ENCODE peak calls at places on chromosomes 11 and 22, in eight cellular contexts. O is uterus, Y is mesenchymal stem cell, S is transverse colon, D is astrocyte of the spinal cord, H is Panc1, T is OCI-LY7, C is skeletal muscle cell. J is an unnamed sample.

GRCh38 chr11:121553806-121554205 is 101.0 kb upstream of the SORL1-AS1 start:
- DNase-seq in O (no peak), Y (no peak), S (peak), D (peak), H (peak), T (no peak), C (no peak), J (no peak)

GRCh38 chr11:133240908-133241307 is 291.4 kb downstream of the OPCML start:
- DNase-seq in O (no peak), Y (no peak), S (no peak), D (no peak), H (no peak), T (no peak), C (no peak), J (no peak)

GRCh38 chr11:93099811-93100210 is 98.0 kb downstream of the SLC36A4 start:
- DNase-seq in O (no peak), Y (no peak), S (no peak), D (peak), H (no peak), T (no peak), C (peak), J (peak)

GRCh38 chr11:13834463-13834862 is 128.1 kb upstream of the SPON1 start:
- DNase-seq in O (no peak), Y (no peak), S (no peak), D (no peak), H (no peak), T (peak), C (no peak), J (no peak)

GRCh38 chr11:123033895-123034294 is 28.0 kb downstream of the HSPA8 start:
- DNase-seq in O (no peak), Y (no peak), S (no peak), D (no peak), H (no peak), T (no peak), C (no peak), J (no peak)

GRCh38 chr22:21876486-21877176 is 9.2 kb upstream of the MAPK1 start:
- DNase-seq in O (no peak), Y (peak), S (no peak), D (no peak), H (no peak), T (no peak), C (peak), J (peak)

GRCh38 chr22:26536056-26536761 is 23.9 kb upstream of the TFIP11 start:
- DNase-seq in O (no peak), Y (no peak), S (no peak), D (no peak), H (no peak), T (peak), C (no peak), J (no peak)

GRCh38 chr11:10375280-10376048 is 70.6 kb downstream of the ADM start:
- DNase-seq in O (no peak), Y (no peak), S (no peak), D (peak), H (no peak), T (no peak), C (peak), J (peak)

GRCh38 chr22:30502911-30503310 is 2.6 kb downstream of the SEC14L4 start:
- DNase-seq in O (no peak), Y (no peak), S (no peak), D (no peak), H (no peak), T (no peak), C (no peak), J (no peak)

DNA sequence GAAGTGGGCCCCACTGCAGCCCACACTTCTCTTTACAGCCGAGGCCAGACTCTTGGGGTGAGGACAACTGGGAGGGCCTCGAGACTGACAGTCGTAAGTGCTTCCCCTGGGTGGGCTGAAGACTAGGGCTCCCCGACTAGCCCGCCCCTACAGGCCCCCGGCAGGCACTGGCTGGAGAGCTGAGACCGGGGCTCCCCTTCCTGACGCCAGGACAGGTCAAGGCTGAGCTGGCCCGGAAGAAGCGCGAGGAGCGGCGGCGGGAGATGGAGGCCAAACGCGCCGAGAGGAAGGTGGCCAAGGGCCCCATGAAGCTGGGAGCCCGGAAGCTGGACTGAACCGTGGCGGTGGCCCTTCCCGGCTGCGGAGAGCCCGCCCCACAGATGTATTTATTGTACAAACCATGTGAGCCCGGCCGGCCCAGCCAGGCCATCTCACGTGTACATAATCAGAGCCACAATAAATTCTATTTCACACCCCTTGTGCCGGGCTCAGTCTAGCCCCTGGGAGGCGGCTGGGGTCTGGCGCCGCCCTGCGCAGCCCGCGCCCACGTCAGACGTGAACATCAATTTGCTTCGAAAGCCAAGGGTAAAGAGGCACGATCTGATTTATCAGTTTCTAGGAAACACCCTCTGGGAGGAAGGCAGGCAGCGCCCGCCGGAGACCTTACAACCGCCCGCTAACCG is 13.5 kb downstream of the SCYL1 start:
- DNase-seq in O (no peak), Y (no peak), S (no peak), D (no peak), H (no peak), T (no peak), C (no peak), J (no peak)
- H3K4me3 ChIP-seq in O (no peak), Y (no peak), S (no peak), D (no peak), H (no peak), T (no peak), C (no peak), J (no peak)

DNA sequence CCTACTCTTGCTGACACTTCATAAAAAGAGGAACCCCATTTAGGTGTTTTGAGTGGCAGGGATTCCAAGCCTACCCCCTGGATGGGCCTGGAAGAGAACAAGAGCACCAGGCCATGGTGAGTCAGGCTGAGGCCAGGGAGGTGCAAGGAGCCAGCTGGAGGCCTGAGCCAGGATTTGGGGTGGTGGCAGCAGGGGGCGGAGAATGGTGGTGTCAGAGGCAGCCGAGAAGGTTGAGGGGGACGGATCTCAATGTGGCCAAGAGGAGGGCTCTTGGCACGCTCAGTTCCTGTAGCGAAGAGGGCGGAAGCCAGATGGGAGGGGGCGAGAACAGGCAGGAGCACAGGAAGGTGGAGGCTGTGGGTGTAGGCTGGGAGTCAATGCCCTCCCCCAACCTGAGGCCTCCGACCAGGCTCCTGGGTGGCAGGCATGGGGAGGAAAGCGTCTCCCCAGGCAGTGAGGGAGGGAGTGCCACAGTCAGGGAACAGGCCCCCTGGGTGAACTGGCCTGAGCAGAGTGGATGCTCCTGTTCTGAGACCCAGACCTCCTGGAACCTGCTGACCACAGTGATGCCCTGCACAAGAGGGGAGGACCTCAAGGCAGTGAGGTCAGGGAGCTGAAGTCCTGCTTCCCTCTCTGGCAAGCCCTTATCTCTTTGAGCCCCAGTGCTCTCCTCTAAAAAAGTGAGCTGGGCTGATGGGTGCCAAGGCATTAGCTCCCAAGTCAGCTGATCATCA is 13.9 kb downstream of the RTN4RL2 start:
- DNase-seq in O (no peak), Y (no peak), S (no peak), D (no peak), H (no peak), T (no peak), C (no peak), J (no peak)
- H3K4me3 ChIP-seq in O (no peak), Y (no peak), S (no peak), D (no peak), H (no peak), T (no peak), C (no peak), J (no peak)

GRCh38 chr22:23849009-23850006 is 8.4 kb upstream of the SLC2A11 start:
- DNase-seq in O (peak), Y (peak), S (peak), D (peak), H (no peak), T (peak), C (no peak), J (no peak)
- H3K4me3 ChIP-seq in O (no peak), Y (no peak), S (no peak), D (no peak), H (peak), T (peak), C (no peak), J (peak)

DNA sequence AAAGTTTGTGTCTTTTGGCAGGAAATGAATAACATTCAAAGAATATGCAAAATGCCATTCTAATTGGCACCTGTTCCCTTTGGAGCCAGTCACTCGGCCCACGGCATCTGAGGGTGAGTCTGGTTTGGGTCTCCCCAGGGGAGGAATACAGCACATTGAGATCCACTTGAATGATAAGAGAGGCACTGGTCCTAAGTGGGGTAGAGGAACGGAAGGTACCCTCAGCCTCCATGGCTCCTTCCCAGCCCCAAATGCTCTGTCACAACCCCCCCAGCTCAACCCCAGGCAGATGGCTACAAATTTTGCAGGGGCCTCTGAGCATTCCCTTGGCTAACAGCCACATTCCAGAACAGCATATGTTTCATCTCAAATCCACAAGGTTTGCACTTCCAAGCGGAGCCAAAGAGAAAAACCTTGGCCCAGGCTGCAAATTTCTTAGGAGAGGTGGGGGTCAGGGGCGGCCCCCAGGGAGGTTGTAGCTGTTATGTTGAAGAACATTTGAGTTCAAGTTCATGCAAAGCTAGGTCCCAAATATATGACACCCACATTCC is 71.8 kb downstream of the RPUSD4 start:
- DNase-seq in O (peak), Y (peak), S (no peak), D (peak), H (no peak), T (no peak), C (peak), J (no peak)
- H3K4me3 ChIP-seq in O (no peak), Y (no peak), S (no peak), D (no peak), H (no peak), T (no peak), C (no peak), J (no peak)

J was measured in AG09309.